ENCODE peak calls at places on chromosomes 13 and 19, in nine cellular contexts. One of them, this sample, is unnamed.

GRCh38 chr13:95497307-95497943 is 55.1 kb upstream of the CLDN10 start:
- DNase-seq in stimulated activated CD8-positive, alpha-beta memory T cell treated with anti-CD3 and anti-CD28 coated beads, Interleukin-2, amount 100 ng/mL, for 1 hour: no peak
- DNase-seq in astrocyte: no peak
- DNase-seq in G401: peak
- DNase-seq in transverse colon: no peak
- DNase-seq in nephron progenitor cell: no peak
- DNase-seq in LHCN-M2: no peak
- DNase-seq in AG09319: no peak
- DNase-seq in AG08396: no peak
- DNase-seq in this sample: no peak

GRCh38 chr19:18388328-18389094 is 2.6 kb downstream of the GDF15 start:
- DNase-seq in AG09319: no peak
- DNase-seq in stimulated activated CD8-positive, alpha-beta memory T cell treated with anti-CD3 and anti-CD28 coated beads, Interleukin-2, amount 100 ng/mL, for 1 hour: peak
- DNase-seq in nephron progenitor cell: peak
- DNase-seq in astrocyte: no peak
- DNase-seq in transverse colon: peak
- DNase-seq in G401: peak
- DNase-seq in LHCN-M2: no peak
- DNase-seq in AG08396: peak
- DNase-seq in this sample: no peak

GRCh38 chr19:45468159-45468651 is 409 bp downstream of the FOSB start:
- DNase-seq in transverse colon: peak
- DNase-seq in G401: no peak
- DNase-seq in astrocyte: no peak
- DNase-seq in stimulated activated CD8-positive, alpha-beta memory T cell treated with anti-CD3 and anti-CD28 coated beads, Interleukin-2, amount 100 ng/mL, for 1 hour: peak
- DNase-seq in AG09319: no peak
- DNase-seq in AG08396: no peak
- DNase-seq in LHCN-M2: no peak
- DNase-seq in nephron progenitor cell: peak
- DNase-seq in this sample: no peak

GRCh38 chr13:50361282-50361681 is 346.0 kb downstream of the KCNRG start:
- DNase-seq in LHCN-M2: no peak
- DNase-seq in stimulated activated CD8-positive, alpha-beta memory T cell treated with anti-CD3 and anti-CD28 coated beads, Interleukin-2, amount 100 ng/mL, for 1 hour: no peak
- DNase-seq in transverse colon: no peak
- DNase-seq in AG08396: no peak
- DNase-seq in nephron progenitor cell: no peak
- DNase-seq in AG09319: no peak
- DNase-seq in G401: no peak
- DNase-seq in astrocyte: no peak
- DNase-seq in this sample: no peak

GRCh38 chr13:108897955-108898354 is 268.5 kb downstream of the MYO16 start:
- DNase-seq in G401: no peak
- DNase-seq in AG08396: no peak
- DNase-seq in stimulated activated CD8-positive, alpha-beta memory T cell treated with anti-CD3 and anti-CD28 coated beads, Interleukin-2, amount 100 ng/mL, for 1 hour: no peak
- DNase-seq in transverse colon: no peak
- DNase-seq in nephron progenitor cell: no peak
- DNase-seq in LHCN-M2: no peak
- DNase-seq in astrocyte: no peak
- DNase-seq in AG09319: no peak
- DNase-seq in this sample: no peak

GRCh38 chr19:55346725-55347441 is 7.2 kb downstream of the KMT5C start:
- DNase-seq in stimulated activated CD8-positive, alpha-beta memory T cell treated with anti-CD3 and anti-CD28 coated beads, Interleukin-2, amount 100 ng/mL, for 1 hour: no peak
- DNase-seq in G401: peak
- DNase-seq in nephron progenitor cell: no peak
- DNase-seq in LHCN-M2: no peak
- DNase-seq in astrocyte: no peak
- DNase-seq in transverse colon: no peak
- DNase-seq in AG09319: no peak
- DNase-seq in AG08396: no peak
- DNase-seq in this sample: no peak

GRCh38 chr19:31586282-31586681 is 237.0 kb upstream of the TSHZ3 start:
- DNase-seq in LHCN-M2: peak
- DNase-seq in AG08396: peak
- DNase-seq in nephron progenitor cell: no peak
- DNase-seq in astrocyte: peak
- DNase-seq in stimulated activated CD8-positive, alpha-beta memory T cell treated with anti-CD3 and anti-CD28 coated beads, Interleukin-2, amount 100 ng/mL, for 1 hour: no peak
- DNase-seq in transverse colon: no peak
- DNase-seq in AG09319: no peak
- DNase-seq in G401: no peak
- DNase-seq in this sample: no peak

GRCh38 chr19:47228168-47228936 is 2.6 kb downstream of the BBC3 start:
- DNase-seq in transverse colon: peak
- DNase-seq in AG08396: no peak
- DNase-seq in nephron progenitor cell: no peak
- DNase-seq in LHCN-M2: peak
- DNase-seq in astrocyte: no peak
- DNase-seq in stimulated activated CD8-positive, alpha-beta memory T cell treated with anti-CD3 and anti-CD28 coated beads, Interleukin-2, amount 100 ng/mL, for 1 hour: no peak
- DNase-seq in AG09319: no peak
- DNase-seq in G401: peak
- DNase-seq in this sample: peak

GRCh38 chr19:54282706-54283105 is 1.8 kb upstream of the LILRB2 start:
- DNase-seq in transverse colon: no peak
- DNase-seq in G401: no peak
- DNase-seq in nephron progenitor cell: no peak
- DNase-seq in AG09319: no peak
- DNase-seq in AG08396: no peak
- DNase-seq in stimulated activated CD8-positive, alpha-beta memory T cell treated with anti-CD3 and anti-CD28 coated beads, Interleukin-2, amount 100 ng/mL, for 1 hour: no peak
- DNase-seq in astrocyte: no peak
- DNase-seq in LHCN-M2: no peak
- DNase-seq in this sample: no peak

GRCh38 chr13:32428581-32429072 is 697 bp upstream of the N4BP2L1 start:
- DNase-seq in astrocyte: no peak
- DNase-seq in transverse colon: no peak
- DNase-seq in nephron progenitor cell: no peak
- DNase-seq in AG08396: no peak
- DNase-seq in LHCN-M2: no peak
- DNase-seq in AG09319: no peak
- DNase-seq in stimulated activated CD8-positive, alpha-beta memory T cell treated with anti-CD3 and anti-CD28 coated beads, Interleukin-2, amount 100 ng/mL, for 1 hour: no peak
- DNase-seq in G401: no peak
- DNase-seq in this sample: no peak

GRCh38 chr13:27419333-27419732 is 5.1 kb upstream of the GTF3A start:
- DNase-seq in stimulated activated CD8-positive, alpha-beta memory T cell treated with anti-CD3 and anti-CD28 coated beads, Interleukin-2, amount 100 ng/mL, for 1 hour: no peak
- DNase-seq in transverse colon: no peak
- DNase-seq in G401: no peak
- DNase-seq in nephron progenitor cell: no peak
- DNase-seq in AG09319: no peak
- DNase-seq in astrocyte: no peak
- DNase-seq in LHCN-M2: peak
- DNase-seq in AG08396: peak
- DNase-seq in this sample: no peak

GRCh38 chr13:67139551-67139950 is 90.6 kb downstream of the PCDH9 start:
- DNase-seq in AG09319: no peak
- DNase-seq in stimulated activated CD8-positive, alpha-beta memory T cell treated with anti-CD3 and anti-CD28 coated beads, Interleukin-2, amount 100 ng/mL, for 1 hour: no peak
- DNase-seq in astrocyte: no peak
- DNase-seq in nephron progenitor cell: no peak
- DNase-seq in AG08396: no peak
- DNase-seq in G401: no peak
- DNase-seq in LHCN-M2: no peak
- DNase-seq in transverse colon: no peak
- DNase-seq in this sample: no peak

GRCh38 chr19:6087074-6087506 is 23.2 kb downstream of the RFX2 start:
- DNase-seq in AG08396: no peak
- DNase-seq in stimulated activated CD8-positive, alpha-beta memory T cell treated with anti-CD3 and anti-CD28 coated beads, Interleukin-2, amount 100 ng/mL, for 1 hour: no peak
- DNase-seq in LHCN-M2: no peak
- DNase-seq in nephron progenitor cell: no peak
- DNase-seq in transverse colon: peak
- DNase-seq in G401: no peak
- DNase-seq in astrocyte: no peak
- DNase-seq in AG09319: no peak
- DNase-seq in this sample: peak